ENCODE peak calls at places on chromosomes 4 and X, in four cellular contexts. E is heart left ventricle, K is upper lobe of left lung, F is stomach. R is an unnamed sample.

GRCh38 chr4:151567056-151567455 is 158.1 kb downstream of the FHIP1A start:
- DNase-seq in K (no peak), E (no peak), F (no peak), R (no peak)

GRCh38 chrX:20253232-20253543 is 13.5 kb downstream of the RPS6KA3 start:
- DNase-seq in F (no peak), E (no peak), K (no peak), R (no peak)

GRCh38 chr4:3630136-3630933 is 98.1 kb upstream of the LRPAP1 start:
- DNase-seq in F (no peak), E (peak; percentile 17), K (peak; percentile 60), R (peak; percentile 53)

GRCh38 chrX:87582453-87582852 is 64.9 kb downstream of the KLHL4 start:
- DNase-seq in E (no peak), F (no peak), K (no peak), R (no peak)

GRCh38 chrX:40173662-40174593 is 76.2 kb upstream of the BCOR start:
- DNase-seq in K (peak; percentile 62), F (peak; percentile 86), E (peak; percentile 51), R (peak; percentile 69)

GRCh38 chrX:14352511-14352910 is 176.8 kb upstream of the GLRA2 start:
- DNase-seq in K (no peak), E (no peak), F (no peak), R (no peak)

GRCh38 chr4:183136880-183137279 is 37.8 kb downstream of the WWC2 start:
- DNase-seq in F (no peak), K (no peak), E (no peak), R (no peak)

GRCh38 chr4:41132055-41132683 is 82.2 kb downstream of the APBB2 start:
- DNase-seq in E (no peak), K (no peak), F (peak; percentile 66), R (peak; percentile 77)

GRCh38 chr4:140233811-140234696 is 80.1 kb upstream of the MAML3 start:
- DNase-seq in F (no peak), E (no peak), K (no peak), R (no peak)

GRCh38 chrX:16665089-16665488 is 15.1 kb downstream of the S100G start:
- DNase-seq in K (no peak), F (no peak), E (no peak), R (no peak)

GRCh38 chrX:22527302-22527701 is 254.6 kb downstream of the CBLL2 start:
- DNase-seq in K (no peak), F (no peak), E (no peak), R (no peak)

GRCh38 chr4:47451657-47452056 is 11.8 kb downstream of the COMMD8 start:
- DNase-seq in F (no peak), K (no peak), E (no peak), R (no peak)

GRCh38 chr4:15003441-15003890 is 1.2 kb downstream of the CPEB2 start:
- DNase-seq in E (peak; percentile 55), K (peak; percentile 95), F (peak; percentile 63), R (peak; percentile 77)

GRCh38 chrX:40207626-40208025 is 109.9 kb upstream of the BCOR start:
- DNase-seq in F (no peak), E (no peak), K (no peak), R (no peak)

GRCh38 chrX:153766098-153766817 is 2.2 kb downstream of the PLXNB3 start:
- DNase-seq in F (no peak), E (peak; percentile 23), K (peak; percentile 41), R (peak; percentile 30)

GRCh38 chr4:2413821-2414610 is 4.4 kb downstream of the ZFYVE28 start:
- DNase-seq in F (peak; percentile 38), E (peak; percentile 24), K (peak; percentile 65), R (no peak)

GRCh38 chr4:84126061-84126787 is 372.9 kb downstream of the NKX6-1 start:
- DNase-seq in K (no peak), E (no peak), F (no peak), R (no peak)

GRCh38 chr4:172356002-172356401 is 542.8 kb downstream of the GALNTL6 start:
- DNase-seq in E (no peak), K (no peak), F (no peak), R (no peak)

DNA sequence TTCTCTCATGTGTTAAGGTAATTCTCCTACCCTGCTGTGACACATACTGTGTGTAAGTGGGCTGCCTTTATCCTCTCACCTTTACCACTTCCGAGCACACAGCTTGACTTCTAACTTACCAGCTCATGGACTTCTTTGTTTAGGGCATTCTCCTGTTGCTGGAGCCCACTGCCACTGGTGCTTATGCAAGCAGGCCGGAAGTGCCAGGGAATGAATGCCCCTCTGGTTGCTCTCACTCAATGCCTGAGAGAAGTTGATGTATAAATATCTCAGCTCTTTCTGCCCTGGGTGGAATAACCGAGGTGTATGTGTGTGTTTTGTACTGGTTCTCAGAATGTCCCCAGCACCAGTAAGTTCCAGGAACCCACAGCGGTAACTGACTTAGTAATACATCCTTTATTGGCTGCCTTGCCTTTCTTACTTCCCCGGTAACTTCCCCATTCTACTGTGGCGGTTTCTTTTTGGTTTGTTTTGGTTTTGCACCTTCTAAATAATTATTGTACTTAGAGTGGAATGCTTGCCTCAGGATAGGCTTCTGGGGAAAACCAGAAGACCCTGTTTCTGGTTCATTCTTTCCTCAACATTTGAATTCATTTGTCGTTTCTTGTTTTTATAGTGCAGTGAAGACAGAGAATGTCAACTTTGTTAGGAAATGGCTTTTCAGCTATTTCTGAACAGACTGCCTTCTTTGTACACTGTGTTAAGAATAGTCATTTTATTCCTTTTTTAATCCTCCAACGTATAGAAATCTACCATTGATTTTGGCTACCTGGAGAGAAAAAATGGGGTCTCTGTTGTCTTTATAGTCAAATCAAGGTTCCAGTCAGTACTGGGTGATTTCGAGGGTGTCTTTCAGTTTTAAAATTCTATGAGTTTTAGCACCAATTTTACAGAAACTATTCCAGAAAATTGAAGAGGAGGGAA is 45.4 kb downstream of the CXorf58 start:
- DNase-seq in F (no peak), K (no peak), E (no peak), R (no peak)
- TF ChIP-seq POLR2A in F (no peak), K (no peak), E (no peak), R (no peak)

GRCh38 chrX:9147086-9147485 is 113.2 kb upstream of the FAM9B start:
- DNase-seq in E (no peak), K (no peak), F (no peak), R (no peak)

GRCh38 chrX:9147631-9148189 is 113.8 kb upstream of the FAM9B start:
- DNase-seq in E (no peak), F (no peak), K (no peak), R (no peak)

GRCh38 chrX:9141496-9141895 is 107.6 kb upstream of the FAM9B start:
- DNase-seq in K (no peak), F (no peak), E (no peak), R (no peak)

GRCh38 chrX:9146657-9147056 is 112.7 kb upstream of the FAM9B start:
- DNase-seq in E (no peak), F (no peak), K (no peak), R (no peak)

GRCh38 chrX:9144643-9145290 is 110.8 kb upstream of the FAM9B start:
- DNase-seq in F (no peak), E (no peak), K (no peak), R (no peak)
- H3K4me1 ChIP-seq in F (no peaks in the 10 kb centered on the region), E (no peaks in the 10 kb centered on the region), K (no peaks in the 10 kb centered on the region), R (no peaks in the 10 kb centered on the region)

DNA sequence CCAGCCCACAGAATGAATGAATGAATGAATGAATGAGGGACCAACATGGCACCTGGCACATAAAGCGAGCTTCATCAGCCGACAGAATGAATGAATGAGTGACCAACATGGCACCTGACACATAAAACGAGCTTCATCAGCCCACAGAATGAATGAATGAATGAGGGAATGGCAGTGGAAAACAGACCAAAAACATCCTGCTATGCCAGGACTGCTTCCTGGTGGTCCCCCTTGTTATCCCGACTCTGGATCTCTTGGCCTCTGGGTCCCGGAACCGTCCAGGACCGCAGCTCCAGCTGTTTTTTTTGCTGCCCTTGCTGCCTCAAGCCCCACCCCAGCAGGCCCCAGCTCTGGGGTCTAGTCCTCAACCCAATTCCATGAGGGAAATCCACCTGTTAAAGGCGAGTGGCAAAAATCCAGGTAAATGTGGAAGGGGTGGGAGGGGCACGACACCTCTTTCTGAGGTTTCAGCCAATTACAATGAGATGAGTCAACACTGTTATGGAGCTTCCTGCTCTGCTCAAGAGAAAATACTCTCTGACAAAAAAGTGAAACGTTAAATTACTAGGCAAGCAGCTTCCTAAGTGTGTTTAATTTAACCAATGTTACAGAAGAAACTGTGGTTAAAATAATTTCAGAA is 72.0 kb upstream of the MTNR1A start:
- DNase-seq in K (no peak), F (no peak), E (no peak), R (no peak)
- H3K36me3 ChIP-seq in K (no peaks in the 10 kb centered on the region), F (peaks cover 56% of the 10 kb centered on the region), E (peaks cover 44% of the 10 kb centered on the region), R (no peaks in the 10 kb centered on the region)

DNA sequence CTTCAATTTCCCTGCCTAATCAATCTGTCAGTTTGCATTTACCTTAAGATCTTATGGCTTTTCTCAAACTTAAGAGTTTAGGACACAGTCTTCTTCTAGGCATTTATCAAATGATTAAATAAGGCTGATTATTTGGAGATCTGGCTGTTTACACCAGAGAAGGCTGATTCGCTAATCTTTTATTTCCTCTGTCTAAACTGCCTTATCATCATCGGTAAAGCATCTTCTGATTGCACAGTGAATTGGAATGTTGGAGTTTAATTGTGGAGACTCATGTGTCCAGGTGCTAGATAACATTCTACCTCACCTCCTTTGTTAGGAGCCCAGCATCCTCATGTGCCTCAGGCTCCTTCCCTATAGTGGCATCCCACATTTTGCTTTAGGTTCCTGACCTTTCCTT is 100.3 kb upstream of the DDIT4L start:
- DNase-seq in K (no peak), F (no peak), E (no peak), R (no peak)
- TF ChIP-seq POLR2A in K (no peak), F (no peak), E (no peak), R (no peak)

GRCh38 chr4:7817877-7818675 is 121.6 kb downstream of the AFAP1 start:
- DNase-seq in F (no peak), K (no peak), E (peak; percentile 55), R (no peak)

GRCh38 chr4:7819446-7819845 is 120.2 kb downstream of the AFAP1 start:
- DNase-seq in E (no peak), K (no peak), F (no peak), R (no peak)

GRCh38 chr4:7821245-7822165 is 118.2 kb downstream of the AFAP1 start:
- DNase-seq in K (no peak), E (no peak), F (no peak), R (no peak)

GRCh38 chr4:7818676-7819041 is 121.0 kb downstream of the AFAP1 start:
- DNase-seq in F (no peak), K (no peak), E (no peak), R (no peak)

DNA sequence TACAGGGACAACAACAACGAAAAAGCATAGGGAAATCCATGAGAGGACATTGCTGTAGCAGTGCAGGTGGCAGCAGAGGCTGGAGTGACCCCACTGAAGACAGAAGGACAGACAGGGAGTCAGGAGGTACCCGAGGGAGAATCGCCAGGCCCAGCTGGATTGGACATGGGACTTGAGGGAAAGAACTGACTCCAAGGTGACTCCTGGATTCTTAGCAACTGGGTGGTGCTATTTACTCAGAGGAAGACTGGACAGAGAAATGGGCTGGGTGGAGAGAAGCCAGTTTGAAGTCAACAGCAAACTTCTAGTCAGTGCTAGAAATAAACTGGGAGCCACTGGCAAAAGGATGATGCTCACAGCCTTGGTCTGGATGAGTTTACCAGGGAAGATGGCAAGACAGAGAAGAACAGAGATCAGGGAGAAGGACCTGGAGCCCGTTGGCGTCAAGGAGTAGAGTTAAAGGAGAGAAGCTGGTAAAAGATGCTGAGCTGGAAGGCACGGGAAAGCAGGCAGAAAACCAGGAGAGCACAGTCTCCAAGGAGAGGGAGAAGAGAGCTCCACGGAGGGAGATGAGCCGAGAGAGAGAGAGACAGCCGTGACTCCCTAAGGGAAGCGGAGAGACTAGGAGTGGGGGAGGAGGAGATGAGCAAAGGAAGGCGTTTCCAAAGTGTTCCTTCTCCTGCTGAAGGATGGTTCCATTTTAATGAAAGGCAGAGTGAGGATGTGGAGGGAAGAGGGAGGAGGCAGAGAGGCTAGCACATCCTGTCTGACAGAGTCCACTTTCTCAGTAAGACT is 119.4 kb downstream of the AFAP1 start:
- DNase-seq in F (no peak), E (no peak), K (no peak), R (no peak)
- H3K4me1 ChIP-seq in F (peaks cover 61% of the 10 kb centered on the region), E (peaks cover 20% of the 10 kb centered on the region), K (peaks cover 8% of the 10 kb centered on the region), R (peaks cover 4% of the 10 kb centered on the region)